ENCODE peak calls at places on chromosomes 5 and 9, in four cellular contexts. E is nucleus accumbens, U is A549, H is EL. G is an unnamed sample.

GRCh38 chr9:92725726-92726125 is 38.9 kb downstream of the BICD2 start:
- DNase-seq in E (no peak), U (no peak), H (no peak), G (no peak)

GRCh38 chr9:127498298-127498697 is 47.0 kb downstream of the LRSAM1 start:
- DNase-seq in E (no peak), U (no peak), H (no peak), G (no peak)

GRCh38 chr9:131500939-131501541 is 1.7 kb upstream of the POMT1 start:
- DNase-seq in E (no peak), U (no peak), H (peak; percentile 70), G (no peak)

GRCh38 chr5:72871358-72872024 is 55.0 kb downstream of the TNPO1 start:
- DNase-seq in E (no peak), U (no peak), H (no peak), G (no peak)

GRCh38 chr9:34373749-34374148 is 2.9 kb downstream of the MYORG start:
- DNase-seq in E (no peak), U (no peak), H (no peak), G (no peak)

GRCh38 chr5:116872986-116873385 is 298.4 kb upstream of the SEMA6A start:
- DNase-seq in E (no peak), U (no peak), H (no peak), G (no peak)

GRCh38 chr9:120109242-120109641 is 470.7 kb downstream of the CDK5RAP2 start:
- DNase-seq in E (no peak), U (peak; percentile 37), H (peak; percentile 4), G (peak; percentile 20)

GRCh38 chr9:137451976-137452760 is 7.0 kb downstream of the NSMF start:
- DNase-seq in E (no peak), U (no peak), H (no peak), G (no peak)

GRCh38 chr5:147935032-147935431 is 28.7 kb upstream of the C5orf46 start:
- DNase-seq in E (no peak), U (peak; percentile 52), H (peak; percentile 24), G (no peak)

GRCh38 chr9:109401169-109401989 is 80.5 kb upstream of the EPB41L4B start:
- DNase-seq in E (no peak), U (peak; percentile 74), H (peak; percentile 54), G (no peak)

GRCh38 chr9:18297532-18297872 is 176.5 kb upstream of the ADAMTSL1 start:
- DNase-seq in E (no peak), U (peak; percentile 4), H (no peak), G (no peak)

GRCh38 chr9:87812375-87813118 is 70.1 kb upstream of the SPATA31E1 start:
- DNase-seq in E (no peak), U (peak; percentile 48), H (peak; percentile 59), G (no peak)

GRCh38 chr9:100011062-100011681 is 87.6 kb downstream of the ERP44 start:
- DNase-seq in E (no peak), U (peak; percentile 72), H (peak; percentile 43), G (peak; percentile 35)

GRCh38 chr5:33336911-33337620 is 103.7 kb upstream of the TARS1 start:
- DNase-seq in E (no peak), U (no peak), H (no peak), G (no peak)

GRCh38 chr5:2675548-2675947 is 75.9 kb downstream of the IRX2 start:
- DNase-seq in E (no peak), U (no peak), H (no peak), G (no peak)

GRCh38 chr5:1726956-1727355 is 72.7 kb downstream of the MRPL36 start:
- DNase-seq in E (no peak), U (no peak), H (no peak), G (no peak)

GRCh38 chr5:154276236-154276792 is 85.8 kb downstream of the GALNT10 start:
- DNase-seq in E (no peak), U (no peak), H (no peak), G (no peak)

GRCh38 chr9:36623280-36623679 is 50.6 kb downstream of the MELK start:
- DNase-seq in E (no peak), U (no peak), H (peak; percentile 34), G (no peak)

GRCh38 chr5:85320495-85320894 is 935.8 kb upstream of the EDIL3 start:
- DNase-seq in E (no peak), U (no peak), H (no peak), G (no peak)

GRCh38 chr9:78566948-78567675 is 270.2 kb downstream of the PSAT1 start:
- DNase-seq in E (no peak), U (no peak), H (peak; percentile 60), G (no peak)

GRCh38 chr5:14925326-14925725 is 53.7 kb upstream of the ANKH start:
- DNase-seq in E (no peak), U (no peak), H (no peak), G (no peak)

GRCh38 chr9:35907732-35908483 is 1.4 kb upstream of the SPAAR start:
- DNase-seq in E (no peak), U (peak; percentile 88), H (peak; percentile 96), G (peak; percentile 79)

GRCh38 chr9:112792670-112793069 is 42.1 kb downstream of the SNX30 start:
- DNase-seq in E (no peak), U (no peak), H (no peak), G (no peak)

GRCh38 chr9:122201641-122202040 is 27.1 kb downstream of the LHX6 start:
- DNase-seq in E (no peak), U (no peak), H (peak; percentile 41), G (no peak)

GRCh38 chr5:89613222-89613956 is 730.4 kb upstream of the MEF2C start:
- DNase-seq in E (no peak), U (no peak), H (no peak), G (no peak)

GRCh38 chr5:75734913-75735789 is 17.9 kb upstream of the POC5 start:
- DNase-seq in E (no peak), U (peak; percentile 57), H (peak; percentile 13), G (no peak)

GRCh38 chr5:142807378-142807911 is 37.3 kb downstream of the ARHGAP26 start:
- DNase-seq in E (no peak), U (peak; percentile 70), H (no peak), G (no peak)

GRCh38 chr5:135193213-135194125 is 159.4 kb upstream of the PITX1 start:
- DNase-seq in E (no peak), U (no peak), H (peak; percentile 57), G (no peak)

GRCh38 chr9:134591082-134591571 is 50.5 kb upstream of the COL5A1 start:
- DNase-seq in E (no peak), U (no peak), H (peak; percentile 40), G (no peak)

GRCh38 chr5:56414056-56414455 is 180.9 kb upstream of the ANKRD55 start:
- DNase-seq in E (no peak), U (no peak), H (no peak), G (no peak)

GRCh38 chr5:56356121-56356875 is 123.2 kb upstream of the ANKRD55 start:
- DNase-seq in E (no peak), U (no peak), H (no peak), G (no peak)

GRCh38 chr9:69380301-69380700 is 55.3 kb downstream of the ENTREP1 start:
- DNase-seq in E (no peak), U (no peak), H (no peak), G (no peak)